ENCODE peak calls at places on chromosomes 16 and 17, in six cellular contexts. B is cardiac muscle cell, A is endothelial cell, T is uterus, E is AG10803, D is RWPE2. Q is an unnamed sample.

GRCh38 chr17:45022655-45023339 is 28.6 kb downstream of the DCAKD start:
- DNase-seq in B (no peak), A (no peak), T (no peak), E (no peak), D (no peak), Q (no peak)

GRCh38 chr17:83145831-83146230 is 66.4 kb downstream of the METRNL start:
- DNase-seq in B (no peak), A (no peak), T (no peak), E (no peak), D (no peak), Q (no peak)

GRCh38 chr16:4272114-4272954 is 489 bp downstream of the TFAP4 start:
- DNase-seq in B (peak; percentile 40), A (peak; percentile 46), T (no peak), E (peak; percentile 24), D (no peak), Q (peak; percentile 34)

GRCh38 chr16:67241008-67241900 is 6.0 kb downstream of the FHOD1 start:
- DNase-seq in B (peak; percentile 77), A (no peak), T (no peak), E (peak; percentile 90), D (peak; percentile 87), Q (no peak)

GRCh38 chr17:7549401-7550055 is 670 bp downstream of the TNFSF12 start:
- DNase-seq in B (no peak), A (no peak), T (peak; percentile 27), E (no peak), D (no peak), Q (no peak)

GRCh38 chr17:82937411-82938371 is 97.9 kb upstream of the ZNF750 start:
- DNase-seq in B (no peak), A (no peak), T (peak; percentile 11), E (no peak), D (peak; percentile 60), Q (no peak)

GRCh38 chr16:84582958-84583516 is 34.8 kb downstream of the COTL1 start:
- DNase-seq in B (peak; percentile 77), A (no peak), T (no peak), E (peak; percentile 90), D (no peak), Q (no peak)

GRCh38 chr17:42358434-42358833 is 29.8 kb downstream of the STAT3 start:
- DNase-seq in B (no peak), A (no peak), T (no peak), E (no peak), D (no peak), Q (no peak)

GRCh38 chr17:37273419-37274051 is 102.2 kb upstream of the C17orf78 start:
- DNase-seq in B (peak; percentile 85), A (no peak), T (no peak), E (peak; percentile 32), D (no peak), Q (no peak)

GRCh38 chr16:31785126-31785525 is 88.5 kb upstream of the ZNF267 start:
- DNase-seq in B (no peak), A (no peak), T (no peak), E (no peak), D (no peak), Q (no peak)

GRCh38 chr16:1772362-1772907 is at the start of gene EME2:
- DNase-seq in B (no peak), A (no peak), T (no peak), E (no peak), D (no peak), Q (no peak)

GRCh38 chr16:46830417-46830901 is 521 bp downstream of the C16orf87 start:
- DNase-seq in B (peak; percentile 26), A (peak; percentile 47), T (no peak), E (peak; percentile 6), D (no peak), Q (no peak)

GRCh38 chr16:85733839-85734170 is 17.1 kb downstream of the C16orf74 start:
- DNase-seq in B (peak; percentile 46), A (peak; percentile 57), T (no peak), E (no peak), D (peak; percentile 50), Q (no peak)

GRCh38 chr17:74785096-74785980 is 9.2 kb upstream of the NAT9 start:
- DNase-seq in B (no peak), A (no peak), T (no peak), E (no peak), D (no peak), Q (no peak)

GRCh38 chr16:4323071-4323844 is 7.4 kb downstream of the GLIS2 start:
- DNase-seq in B (no peak), A (peak; percentile 3), T (no peak), E (no peak), D (peak; percentile 77), Q (no peak)

GRCh38 chr17:67376509-67376891 is 581 bp upstream of the PITPNC1 start:
- DNase-seq in B (peak; percentile 32), A (no peak), T (no peak), E (peak; percentile 89), D (no peak), Q (no peak)

GRCh38 chr17:78947235-78948153 is 22.3 kb upstream of the TIMP2 start:
- DNase-seq in B (peak; percentile 43), A (no peak), T (no peak), E (no peak), D (no peak), Q (no peak)

GRCh38 chr16:1990336-1991134 is 765 bp downstream of the SYNGR3 start:
- DNase-seq in B (no peak), A (no peak), T (no peak), E (no peak), D (no peak), Q (no peak)

GRCh38 chr17:71430281-71430680 is 690.5 kb upstream of the SOX9 start:
- DNase-seq in B (no peak), A (no peak), T (no peak), E (no peak), D (no peak), Q (no peak)

GRCh38 chr17:59391026-59391425 is 59.6 kb downstream of the YPEL2 start:
- DNase-seq in B (no peak), A (no peak), T (no peak), E (no peak), D (no peak), Q (no peak)

GRCh38 chr17:41895617-41896016 is 23.1 kb downstream of the ACLY start:
- DNase-seq in B (peak; percentile 49), A (no peak), T (peak; percentile 78), E (peak; percentile 70), D (no peak), Q (no peak)

GRCh38 chr17:68381076-68381900 is 76.0 kb downstream of the WIPI1 start:
- DNase-seq in B (peak; percentile 78), A (no peak), T (peak; percentile 75), E (peak; percentile 97), D (no peak), Q (no peak)

GRCh38 chr16:51031598-51031997 is 119.5 kb downstream of the SALL1 start:
- DNase-seq in B (no peak), A (no peak), T (no peak), E (no peak), D (no peak), Q (no peak)

GRCh38 chr17:61411114-61411943 is 11.7 kb downstream of the TBX2 start:
- DNase-seq in B (peak; percentile 83), A (peak; percentile 59), T (peak; percentile 71), E (peak; percentile 58), D (peak; percentile 73), Q (peak; percentile 60)
- TF ChIP-seq CTCF in B (peak; percentile 29), A (peak; percentile 50), T (no peak), E (peak; percentile 18), D (no peak), Q (peak; percentile 52)

GRCh38 chr17:32463304-32463703 is 19.0 kb downstream of the PSMD11 start:
- DNase-seq in B (no peak), A (no peak), T (no peak), E (no peak), D (no peak), Q (no peak)

GRCh38 chr17:32461498-32461852 is 17.2 kb downstream of the PSMD11 start:
- DNase-seq in B (no peak), A (no peak), T (no peak), E (no peak), D (no peak), Q (no peak)

GRCh38 chr17:32460054-32460453 is 15.7 kb downstream of the PSMD11 start:
- DNase-seq in B (no peak), A (no peak), T (no peak), E (no peak), D (no peak), Q (no peak)

GRCh38 chr17:32458367-32458766 is 14.1 kb downstream of the PSMD11 start:
- DNase-seq in B (no peak), A (no peak), T (no peak), E (no peak), D (no peak), Q (no peak)

GRCh38 chr17:32461853-32462617 is 17.7 kb downstream of the PSMD11 start:
- DNase-seq in B (peak; percentile 64), A (peak; percentile 69), T (no peak), E (peak; percentile 52), D (no peak), Q (peak; percentile 28)
- TF ChIP-seq CTCF in B (peak; percentile 75), A (peak; percentile 53), T (peak; percentile 26), E (peak; percentile 65), D (peak; percentile 72), Q (peak; percentile 67)

DNA sequence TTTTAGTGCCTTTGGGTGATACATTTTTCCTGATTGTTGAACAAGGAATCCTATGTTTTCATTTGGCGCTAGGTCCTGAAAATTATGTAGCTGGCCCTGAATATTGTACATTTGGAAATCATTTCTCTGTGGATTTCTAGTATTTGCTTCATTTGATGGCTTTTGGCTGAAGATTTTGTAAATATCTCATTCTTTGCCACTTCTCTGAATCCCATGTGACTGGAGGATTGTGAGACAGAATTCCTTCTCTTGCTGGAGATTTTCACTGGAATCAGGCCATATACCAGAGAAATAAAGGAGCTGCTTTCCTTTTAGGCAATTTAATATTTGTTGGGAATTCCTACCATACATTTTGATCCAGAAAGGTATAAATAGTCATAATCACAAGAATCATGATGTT is 8.6 kb downstream of the KRT28 start:
- DNase-seq in B (no peak), A (no peak), T (no peak), E (peak; percentile 62), D (no peak), Q (no peak)
- TF ChIP-seq CTCF in B (no peak), A (no peak), T (no peak), E (no peak), D (no peak), Q (no peak)

GRCh38 chr16:74035816-74036215 is 260.8 kb upstream of the PSMD7 start:
- DNase-seq in B (peak; percentile 6), A (peak; percentile 33), T (no peak), E (peak; percentile 2), D (no peak), Q (no peak)

GRCh38 chr16:74031551-74031950 is 265.1 kb upstream of the PSMD7 start:
- DNase-seq in B (no peak), A (no peak), T (no peak), E (no peak), D (no peak), Q (no peak)

GRCh38 chr16:74030000-74030399 is 266.6 kb upstream of the PSMD7 start:
- DNase-seq in B (no peak), A (no peak), T (no peak), E (no peak), D (no peak), Q (no peak)

GRCh38 chr16:74029122-74029805 is 267.4 kb upstream of the PSMD7 start:
- DNase-seq in B (no peak), A (no peak), T (no peak), E (no peak), D (no peak), Q (no peak)

DNA sequence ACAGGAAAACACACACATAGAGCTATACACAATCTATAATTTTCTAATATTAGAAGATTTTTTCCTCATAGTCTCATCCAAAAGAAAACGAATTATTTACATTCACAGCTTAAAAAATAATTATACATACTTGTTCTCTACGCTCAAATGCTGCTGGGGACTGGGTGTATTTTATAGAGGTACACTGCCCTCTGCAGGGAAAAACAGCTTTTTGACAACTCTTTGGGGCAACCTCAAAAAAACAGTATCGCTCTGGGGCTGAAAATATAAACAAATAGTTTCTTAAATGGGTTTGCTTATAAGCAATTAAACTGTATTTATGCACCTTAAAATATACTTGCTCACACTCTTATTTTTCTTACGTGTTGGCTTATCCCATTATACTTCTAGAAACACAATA is 261.8 kb upstream of the PSMD7 start:
- DNase-seq in B (peak; percentile 34), A (peak; percentile 26), T (no peak), E (peak; percentile 26), D (no peak), Q (no peak)
- TF ChIP-seq CTCF in B (peak; percentile 45), A (peak; percentile 24), T (peak; percentile 6), E (peak; percentile 55), D (peak; percentile 45), Q (peak; percentile 68)